ENCODE peak calls at places on chromosomes 2 and 18, in seven cellular contexts. One of them, this sample, is unnamed.

GRCh38 chr2:61443342-61444041 is 27.4 kb downstream of the USP34 start:
- DNase-seq in adrenal gland: no peak
- DNase-seq in ureter: no peak
- DNase-seq in T-cell: no peak
- DNase-seq in psoas muscle: no peak
- DNase-seq in cardiac fibroblast: no peak
- DNase-seq in NAMALWA: peak
- DNase-seq in this sample: peak

GRCh38 chr2:44120428-44120827 is 48.2 kb upstream of the PPM1B start:
- DNase-seq in adrenal gland: no peak
- DNase-seq in ureter: no peak
- DNase-seq in T-cell: peak
- DNase-seq in psoas muscle: no peak
- DNase-seq in cardiac fibroblast: peak
- DNase-seq in NAMALWA: no peak
- DNase-seq in this sample: peak

GRCh38 chr2:13584020-13584419 is 867.3 kb downstream of the TRIB2 start:
- DNase-seq in adrenal gland: no peak
- DNase-seq in ureter: no peak
- DNase-seq in T-cell: no peak
- DNase-seq in psoas muscle: no peak
- DNase-seq in cardiac fibroblast: no peak
- DNase-seq in NAMALWA: no peak
- DNase-seq in this sample: no peak

GRCh38 chr18:74896390-74896991 is 298.8 kb downstream of the ZNF407 start:
- DNase-seq in adrenal gland: peak
- DNase-seq in ureter: no peak
- DNase-seq in T-cell: peak
- DNase-seq in psoas muscle: no peak
- DNase-seq in cardiac fibroblast: peak
- DNase-seq in NAMALWA: peak
- DNase-seq in this sample: peak

GRCh38 chr18:25140144-25140961 is 211.6 kb downstream of the ZNF521 start:
- DNase-seq in adrenal gland: no peak
- DNase-seq in ureter: no peak
- DNase-seq in T-cell: no peak
- DNase-seq in psoas muscle: no peak
- DNase-seq in cardiac fibroblast: no peak
- DNase-seq in NAMALWA: no peak
- DNase-seq in this sample: no peak

GRCh38 chr2:112692496-112692911 is 28.3 kb upstream of the NT5DC4 start:
- DNase-seq in adrenal gland: peak
- DNase-seq in ureter: peak
- DNase-seq in T-cell: peak
- DNase-seq in psoas muscle: no peak
- DNase-seq in cardiac fibroblast: peak
- DNase-seq in NAMALWA: no peak
- DNase-seq in this sample: peak

GRCh38 chr18:77323640-77324370 is 74.2 kb downstream of the GALR1 start:
- DNase-seq in adrenal gland: no peak
- DNase-seq in ureter: no peak
- DNase-seq in T-cell: no peak
- DNase-seq in psoas muscle: no peak
- DNase-seq in cardiac fibroblast: no peak
- DNase-seq in NAMALWA: no peak
- DNase-seq in this sample: no peak

GRCh38 chr2:881204-881918 is 69.3 kb upstream of the SNTG2 start:
- DNase-seq in adrenal gland: peak
- DNase-seq in ureter: peak
- DNase-seq in T-cell: no peak
- DNase-seq in psoas muscle: no peak
- DNase-seq in cardiac fibroblast: no peak
- DNase-seq in NAMALWA: no peak
- DNase-seq in this sample: no peak

GRCh38 chr2:145563752-145564615 is 1044.1 kb upstream of the ZEB2 start:
- DNase-seq in adrenal gland: no peak
- DNase-seq in ureter: no peak
- DNase-seq in T-cell: no peak
- DNase-seq in psoas muscle: no peak
- DNase-seq in cardiac fibroblast: no peak
- DNase-seq in NAMALWA: no peak
- DNase-seq in this sample: peak

GRCh38 chr2:127563458-127564428 is 28.3 kb downstream of the MYO7B start:
- DNase-seq in adrenal gland: no peak
- DNase-seq in ureter: peak
- DNase-seq in T-cell: no peak
- DNase-seq in psoas muscle: no peak
- DNase-seq in cardiac fibroblast: no peak
- DNase-seq in NAMALWA: peak
- DNase-seq in this sample: no peak

GRCh38 chr2:217969588-217969987 is 33.2 kb downstream of the TNS1 start:
- DNase-seq in adrenal gland: no peak
- DNase-seq in ureter: no peak
- DNase-seq in T-cell: no peak
- DNase-seq in psoas muscle: no peak
- DNase-seq in cardiac fibroblast: no peak
- DNase-seq in NAMALWA: no peak
- DNase-seq in this sample: no peak

GRCh38 chr2:126837926-126838717 is 60.6 kb upstream of the TEX51 start:
- DNase-seq in adrenal gland: no peak
- DNase-seq in ureter: peak
- DNase-seq in T-cell: no peak
- DNase-seq in psoas muscle: no peak
- DNase-seq in cardiac fibroblast: no peak
- DNase-seq in NAMALWA: no peak
- DNase-seq in this sample: no peak

GRCh38 chr18:46152436-46152807 is 48.2 kb downstream of the HAUS1 start:
- DNase-seq in adrenal gland: peak
- DNase-seq in ureter: no peak
- DNase-seq in T-cell: no peak
- DNase-seq in psoas muscle: peak
- DNase-seq in cardiac fibroblast: peak
- DNase-seq in NAMALWA: no peak
- DNase-seq in this sample: peak

GRCh38 chr2:64018715-64019082 is 529 bp downstream of the VPS54 start:
- DNase-seq in adrenal gland: peak
- DNase-seq in ureter: peak
- DNase-seq in T-cell: no peak
- DNase-seq in psoas muscle: no peak
- DNase-seq in cardiac fibroblast: peak
- DNase-seq in NAMALWA: peak
- DNase-seq in this sample: no peak

GRCh38 chr2:81675651-81676050 is 1371.1 kb upstream of the LRRTM1 start:
- DNase-seq in adrenal gland: no peak
- DNase-seq in ureter: no peak
- DNase-seq in T-cell: no peak
- DNase-seq in psoas muscle: no peak
- DNase-seq in cardiac fibroblast: no peak
- DNase-seq in NAMALWA: no peak
- DNase-seq in this sample: no peak

GRCh38 chr2:203782262-203782976 is 76.0 kb downstream of the CD28 start:
- DNase-seq in adrenal gland: no peak
- DNase-seq in ureter: no peak
- DNase-seq in T-cell: peak
- DNase-seq in psoas muscle: no peak
- DNase-seq in cardiac fibroblast: peak
- DNase-seq in NAMALWA: peak
- DNase-seq in this sample: peak

GRCh38 chr2:16162491-16163040 is 222.2 kb downstream of the MYCN start:
- DNase-seq in adrenal gland: no peak
- DNase-seq in ureter: no peak
- DNase-seq in T-cell: no peak
- DNase-seq in psoas muscle: no peak
- DNase-seq in cardiac fibroblast: no peak
- DNase-seq in NAMALWA: no peak
- DNase-seq in this sample: no peak

GRCh38 chr2:135532581-135532980 is 1.3 kb downstream of the R3HDM1 start:
- DNase-seq in adrenal gland: no peak
- DNase-seq in ureter: no peak
- DNase-seq in T-cell: no peak
- DNase-seq in psoas muscle: no peak
- DNase-seq in cardiac fibroblast: peak
- DNase-seq in NAMALWA: no peak
- DNase-seq in this sample: no peak

GRCh38 chr2:231409773-231410172 is 14.3 kb downstream of the B3GNT7 start:
- DNase-seq in adrenal gland: no peak
- DNase-seq in ureter: no peak
- DNase-seq in T-cell: no peak
- DNase-seq in psoas muscle: no peak
- DNase-seq in cardiac fibroblast: no peak
- DNase-seq in NAMALWA: no peak
- DNase-seq in this sample: no peak

GRCh38 chr2:203446071-203446481 is 89.0 kb downstream of the RAPH1 start:
- DNase-seq in adrenal gland: no peak
- DNase-seq in ureter: no peak
- DNase-seq in T-cell: no peak
- DNase-seq in psoas muscle: no peak
- DNase-seq in cardiac fibroblast: peak
- DNase-seq in NAMALWA: no peak
- DNase-seq in this sample: no peak

GRCh38 chr18:41038071-41038470 is 917.0 kb upstream of the PIK3C3 start:
- DNase-seq in adrenal gland: no peak
- DNase-seq in ureter: no peak
- DNase-seq in T-cell: no peak
- DNase-seq in psoas muscle: no peak
- DNase-seq in cardiac fibroblast: peak
- DNase-seq in NAMALWA: no peak
- DNase-seq in this sample: no peak

GRCh38 chr2:172473167-172473566 is 45.8 kb downstream of the ITGA6 start:
- DNase-seq in adrenal gland: no peak
- DNase-seq in ureter: no peak
- DNase-seq in T-cell: no peak
- DNase-seq in psoas muscle: no peak
- DNase-seq in cardiac fibroblast: no peak
- DNase-seq in NAMALWA: no peak
- DNase-seq in this sample: no peak

GRCh38 chr2:43216629-43217028 is 9.8 kb downstream of the ZFP36L2 start:
- DNase-seq in adrenal gland: no peak
- DNase-seq in ureter: no peak
- DNase-seq in T-cell: no peak
- DNase-seq in psoas muscle: no peak
- DNase-seq in cardiac fibroblast: no peak
- DNase-seq in NAMALWA: no peak
- DNase-seq in this sample: no peak

GRCh38 chr2:235675678-235676535 is 182.1 kb downstream of the AGAP1 start:
- DNase-seq in adrenal gland: no peak
- DNase-seq in ureter: no peak
- DNase-seq in T-cell: no peak
- DNase-seq in psoas muscle: no peak
- DNase-seq in cardiac fibroblast: peak
- DNase-seq in NAMALWA: no peak
- DNase-seq in this sample: no peak

GRCh38 chr18:55083461-55083860 is 124.2 kb upstream of the CCDC68 start:
- DNase-seq in adrenal gland: no peak
- DNase-seq in ureter: no peak
- DNase-seq in T-cell: no peak
- DNase-seq in psoas muscle: no peak
- DNase-seq in cardiac fibroblast: no peak
- DNase-seq in NAMALWA: no peak
- DNase-seq in this sample: no peak

GRCh38 chr2:199279146-199279545 is 178.6 kb downstream of the SATB2 start:
- DNase-seq in adrenal gland: no peak
- DNase-seq in ureter: no peak
- DNase-seq in T-cell: no peak
- DNase-seq in psoas muscle: no peak
- DNase-seq in cardiac fibroblast: no peak
- DNase-seq in NAMALWA: no peak
- DNase-seq in this sample: no peak

GRCh38 chr18:48607049-48607984 is 68.5 kb downstream of the CTIF start:
- DNase-seq in adrenal gland: no peak
- DNase-seq in ureter: no peak
- DNase-seq in T-cell: no peak
- DNase-seq in psoas muscle: no peak
- DNase-seq in cardiac fibroblast: peak
- DNase-seq in NAMALWA: no peak
- DNase-seq in this sample: peak

GRCh38 chr2:11681722-11682589 is 12.0 kb upstream of the NTSR2 start:
- DNase-seq in adrenal gland: peak
- DNase-seq in ureter: no peak
- DNase-seq in T-cell: peak
- DNase-seq in psoas muscle: peak
- DNase-seq in cardiac fibroblast: no peak
- DNase-seq in NAMALWA: peak
- DNase-seq in this sample: peak

GRCh38 chr18:21739604-21740473 is 753 bp upstream of the MIB1 start:
- DNase-seq in adrenal gland: peak
- DNase-seq in ureter: no peak
- DNase-seq in T-cell: no peak
- DNase-seq in psoas muscle: no peak
- DNase-seq in cardiac fibroblast: peak
- DNase-seq in NAMALWA: no peak
- DNase-seq in this sample: no peak

This sample was measured in LoVo.